ENCODE peak calls at places on chromosomes 6 and 20, in nine cellular contexts. C is stimulated activated CD4-positive, alpha-beta T cell treated with anti-CD3 and anti-CD28 coated beads, Interleukin-12 subunit alpha, Interleukin-12 subunit beta, amount 100 ng/mL, for 4 hours; I is EL; A is neural crest cell; F is H9; Y is immature natural killer cell; S is T-cell; O is natural killer cell treated with Interleukin-12 subunit alpha and Interleukin-12 subunit beta and Interleukin-15 and Interleukin-18, amount 100 ng/mL, for 72 hours; K is ACHN. Z is an unnamed sample.

GRCh38 chr6:24720131-24720603 is 1.2 kb upstream of the C6orf62 start:
- DNase-seq in O (peak; percentile 88), Y (peak; percentile 82), S (peak; percentile 74), K (peak; percentile 55), F (peak; percentile 30), C (peak; percentile 77), A (peak; percentile 22), I (peak; percentile 51), Z (peak; percentile 35)

GRCh38 chr20:58546312-58546711 is 31.1 kb upstream of the APCDD1L start:
- DNase-seq in Y (no peak), A (no peak), O (no peak), C (no peak), S (no peak), I (no peak), F (no peak), K (no peak), Z (no peak)

GRCh38 chr20:23928788-23929187 is 49.2 kb upstream of the CST5 start:
- DNase-seq in O (no peak), F (no peak), S (peak; percentile 52), Y (no peak), I (no peak), A (no peak), C (no peak), K (no peak), Z (no peak)

GRCh38 chr6:170008386-170008785 is 257.0 kb downstream of the ERMARD start:
- DNase-seq in S (no peak), F (peak; percentile 27), Y (no peak), K (no peak), I (no peak), O (no peak), A (no peak), C (no peak), Z (no peak)

GRCh38 chr20:44689809-44690208 is 25.4 kb upstream of the CCN5 start:
- DNase-seq in K (no peak), I (no peak), Y (no peak), C (no peak), O (no peak), A (no peak), F (no peak), S (no peak), Z (no peak)

GRCh38 chr20:47501483-47502270 is at the start of gene NCOA3:
- DNase-seq in S (peak; percentile 82), A (peak; percentile 96), Y (peak; percentile 85), O (peak; percentile 95), I (peak; percentile 97), F (peak; percentile 96), K (peak; percentile 90), C (peak; percentile 94), Z (peak; percentile 96)

GRCh38 chr20:29079769-29080690 is 2177.4 kb upstream of the DEFB115 start:
- DNase-seq in O (no peak), C (peak; percentile 18), S (no peak), F (no peak), I (no peak), A (no peak), K (no peak), Y (peak; percentile 25), Z (no peak)

GRCh38 chr6:49205526-49205925 is 257.5 kb downstream of the MMUT start:
- DNase-seq in A (no peak), C (no peak), O (no peak), I (no peak), S (no peak), K (no peak), F (no peak), Y (no peak), Z (no peak)

GRCh38 chr6:68343901-68344300 is 291.2 kb upstream of the ADGRB3 start:
- DNase-seq in Y (no peak), K (peak; percentile 69), C (no peak), O (no peak), A (peak; percentile 22), S (no peak), F (peak; percentile 63), I (no peak), Z (no peak)

GRCh38 chr20:52448513-52448912 is 256.9 kb upstream of the ZFP64 start:
- DNase-seq in A (no peak), Y (no peak), S (no peak), I (no peak), F (no peak), O (no peak), K (no peak), C (no peak), Z (no peak)

GRCh38 chr6:2147737-2148448 is 97.5 kb downstream of the GMDS start:
- DNase-seq in Y (no peak), C (no peak), I (peak; percentile 34), F (no peak), A (no peak), O (no peak), K (no peak), S (no peak), Z (no peak)

GRCh38 chr6:106591111-106591825 is 38.0 kb downstream of the RTN4IP1 start:
- DNase-seq in K (peak; percentile 84), C (no peak), I (peak; percentile 92), A (no peak), F (no peak), S (no peak), Y (no peak), O (no peak), Z (peak; percentile 92)